ENCODE peak calls at places on chromosomes 12 and 14, in five cellular contexts. X, M, Z, S and N are unnamed samples.
A peak's percentile ranks its signal among the peaks of the same experiment; 100 is the strongest.

GRCh38 chr14:105860615-105861580 is 334.5 kb downstream of the TMEM121 start:
- DNase-seq in X (no peak), M (no peak), Z (no peak), S (peak; percentile 5), N (peak; percentile 35)

GRCh38 chr12:89306827-89307498 is 45.3 kb downstream of the DUSP6 start:
- DNase-seq in X (no peak), M (peak; percentile 80), Z (no peak), S (no peak), N (no peak)

GRCh38 chr14:52748647-52749292 is 18.8 kb downstream of the STYX start:
- DNase-seq in X (no peak), M (no peak), Z (no peak), S (no peak), N (no peak)

GRCh38 chr12:68359669-68360068 is 27.5 kb upstream of the MDM1 start:
- DNase-seq in X (no peak), M (peak; percentile 74), Z (no peak), S (no peak), N (no peak)

GRCh38 chr12:77214136-77214535 is 148.8 kb upstream of the E2F7 start:
- DNase-seq in X (peak; percentile 13), M (no peak), Z (no peak), S (no peak), N (no peak)

GRCh38 chr12:123713398-123714301 is 1.5 kb downstream of the ATP6V0A2 start:
- DNase-seq in X (no peak), M (no peak), Z (no peak), S (no peak), N (peak; percentile 47)

GRCh38 chr12:54723653-54724256 is 75.6 kb upstream of the DCD start:
- DNase-seq in X (no peak), M (peak; percentile 19), Z (peak; percentile 13), S (no peak), N (no peak)

GRCh38 chr12:6465467-6466183 is 4.9 kb downstream of the VAMP1 start:
- DNase-seq in X (peak; percentile 37), M (peak; percentile 58), Z (peak; percentile 54), S (peak; percentile 76), N (no peak)

GRCh38 chr14:102953100-102953499 is 30.6 kb downstream of the AMN start:
- DNase-seq in X (no peak), M (no peak), Z (no peak), S (no peak), N (no peak)

GRCh38 chr14:101077511-101078074 is 174.1 kb upstream of the RTL1 start:
- DNase-seq in X (no peak), M (no peak), Z (no peak), S (no peak), N (no peak)

GRCh38 chr12:25394025-25394424 is 143.3 kb upstream of the KRAS start:
- DNase-seq in X (no peak), M (no peak), Z (no peak), S (no peak), N (no peak)

GRCh38 chr14:100748944-100749343 is 22.3 kb downstream of the DLK1 start:
- DNase-seq in X (no peak), M (no peak), Z (no peak), S (no peak), N (no peak)

GRCh38 chr14:25049559-25050493 is at the start of gene STXBP6:
- DNase-seq in X (no peak), M (peak; percentile 10), Z (no peak), S (peak; percentile 39), N (no peak)

GRCh38 chr12:5796171-5797091 is 148.6 kb downstream of the ANO2 start:
- DNase-seq in X (no peak), M (peak; percentile 9), Z (no peak), S (no peak), N (no peak)

GRCh38 chr12:109611223-109611622 is 37.6 kb downstream of the MVK start:
- DNase-seq in X (no peak), M (no peak), Z (no peak), S (no peak), N (no peak)

GRCh38 chr14:61547186-61548121 is 147.9 kb upstream of the HIF1A start:
- DNase-seq in X (no peak), M (no peak), Z (no peak), S (no peak), N (no peak)

GRCh38 chr12:16175893-16176292 is 101.6 kb downstream of the SLC15A5 start:
- DNase-seq in X (no peak), M (no peak), Z (no peak), S (no peak), N (no peak)

GRCh38 chr12:102912258-102912657 is 4.8 kb downstream of the PAH start:
- DNase-seq in X (no peak), M (no peak), Z (no peak), S (no peak), N (no peak)

GRCh38 chr14:97021571-97022171 is 224.5 kb downstream of the VRK1 start:
- DNase-seq in X (no peak), M (no peak), Z (peak; percentile 18), S (no peak), N (no peak)

GRCh38 chr12:95863337-95863736 is 4.6 kb downstream of the SNRPF start:
- DNase-seq in X (no peak), M (no peak), Z (no peak), S (no peak), N (no peak)

GRCh38 chr14:67166450-67166853 is 22.8 kb upstream of the GARIN2 start:
- DNase-seq in X (peak; percentile 27), M (peak; percentile 1), Z (peak; percentile 24), S (peak; percentile 24), N (no peak)

GRCh38 chr14:65783576-65783975 is 371.0 kb downstream of the FUT8 start:
- DNase-seq in X (no peak), M (no peak), Z (no peak), S (no peak), N (no peak)

GRCh38 chr14:31084385-31084784 is 58.2 kb upstream of the STRN3 start:
- DNase-seq in X (no peak), M (no peak), Z (no peak), S (no peak), N (no peak)

GRCh38 chr14:31080489-31080888 is 54.3 kb upstream of the STRN3 start:
- DNase-seq in X (no peak), M (no peak), Z (no peak), S (no peak), N (no peak)

GRCh38 chr14:31080060-31080459 is 53.9 kb upstream of the STRN3 start:
- DNase-seq in X (peak; percentile 11), M (no peak), Z (no peak), S (no peak), N (no peak)

GRCh38 chr14:31085027-31085426 is 58.8 kb upstream of the STRN3 start:
- DNase-seq in X (no peak), M (no peak), Z (no peak), S (no peak), N (no peak)

DNA sequence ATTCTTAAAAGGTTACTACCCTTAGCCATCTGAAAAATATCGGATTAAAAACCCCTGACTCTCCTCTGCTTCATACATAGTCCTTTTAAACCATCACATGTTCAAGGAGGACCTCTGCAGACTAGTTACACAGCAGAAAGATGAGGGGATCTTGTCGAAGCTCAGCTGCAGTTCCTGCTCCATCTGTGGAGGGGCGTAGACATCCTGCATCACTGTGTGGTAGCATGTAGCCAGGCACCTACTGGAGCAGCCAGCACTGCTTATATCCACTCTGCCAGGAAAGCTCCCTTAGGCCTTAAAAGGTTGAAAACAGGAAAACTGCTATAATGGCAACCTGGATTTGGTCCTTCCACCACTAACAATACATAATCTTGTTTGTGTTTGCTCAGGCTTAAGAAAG is 57.6 kb upstream of the STRN3 start:
- DNase-seq in X (no peak), M (no peak), Z (no peak), S (no peak), N (no peak)
- TF ChIP-seq CTCF in X (no peak), M (no peak), Z (no peak), S (no peak), N (no peak)

DNA sequence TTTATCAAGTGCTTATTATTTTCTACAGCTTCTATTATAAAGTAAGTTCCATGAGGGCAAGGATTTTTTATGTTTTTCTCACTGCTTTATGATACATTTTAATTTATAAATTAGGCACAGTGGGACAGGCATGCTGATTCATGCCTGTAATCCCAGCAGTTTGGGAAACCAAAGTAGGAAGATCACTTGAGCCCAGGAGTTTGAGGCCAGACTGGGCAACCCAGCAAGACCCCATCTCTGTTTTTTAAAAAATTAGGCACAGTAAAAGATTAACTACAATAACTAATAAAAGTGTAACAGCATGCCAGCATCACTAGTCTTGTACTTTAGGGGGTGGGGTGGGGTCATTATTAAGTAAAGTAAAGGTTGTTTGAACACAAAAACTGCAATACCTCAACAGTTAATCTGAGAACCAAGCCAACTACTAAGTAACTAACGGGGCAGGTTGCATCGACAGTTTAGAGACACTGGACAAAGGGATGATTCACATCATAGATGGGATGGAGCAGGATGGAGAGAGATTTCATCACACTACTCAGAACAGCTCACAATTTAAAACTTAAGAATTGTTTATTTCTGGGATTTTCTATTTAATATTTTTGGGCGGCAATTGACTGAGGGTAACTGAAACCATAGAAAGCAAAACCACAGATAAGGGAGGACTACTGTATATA is 119.5 kb downstream of the PLEKHA5 start:
- DNase-seq in X (no peak), M (no peak), Z (no peak), S (no peak), N (no peak)
- TF ChIP-seq CTCF in X (no peak), M (no peak), Z (no peak), S (no peak), N (no peak)

DNA sequence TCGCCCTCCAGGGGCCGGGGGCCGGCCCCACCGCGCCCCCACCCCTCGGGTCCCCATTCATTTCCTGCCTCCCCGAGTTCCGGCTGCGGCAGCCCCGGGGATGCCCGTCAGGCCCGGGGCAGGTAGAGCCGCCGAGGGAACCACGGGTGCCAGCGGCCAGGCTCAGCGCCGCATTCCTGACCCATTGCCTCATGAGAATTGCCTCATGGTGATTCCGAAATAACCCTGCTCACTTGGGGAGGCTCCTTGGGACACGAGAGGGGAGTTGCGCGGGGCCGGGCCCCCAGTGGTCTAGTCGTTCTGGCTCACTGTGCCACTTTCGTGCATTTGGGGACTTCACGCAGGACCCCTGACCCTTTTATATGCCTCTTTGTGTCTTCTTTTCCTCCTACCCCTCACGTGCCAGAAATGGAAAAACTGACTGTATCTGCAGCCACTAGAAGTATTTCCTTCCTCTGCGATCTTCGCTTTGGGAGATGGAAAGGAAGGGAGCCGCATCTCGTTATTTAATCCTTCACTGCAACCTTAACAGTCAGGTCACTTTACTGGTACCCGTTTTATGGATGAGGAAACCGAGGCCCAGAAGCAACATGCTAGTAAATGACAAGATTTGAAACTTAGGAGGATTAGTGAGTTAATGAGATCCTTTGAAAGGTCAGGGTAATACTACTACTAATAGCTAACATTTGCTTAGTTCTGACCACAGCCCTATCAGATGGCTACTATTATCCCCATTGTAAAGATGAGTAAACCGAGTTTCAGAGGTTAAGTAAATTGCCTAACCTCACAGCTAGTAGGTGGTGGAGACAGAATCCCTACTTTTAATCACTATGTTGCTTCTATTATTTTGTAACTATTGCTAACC is 754 bp downstream of the PTPN11 start:
- DNase-seq in X (peak; percentile 50), M (peak; percentile 62), Z (no peak), S (peak; percentile 77), N (no peak)
- TF ChIP-seq CTCF in X (no peak), M (no peak), Z (no peak), S (no peak), N (no peak)

DNA sequence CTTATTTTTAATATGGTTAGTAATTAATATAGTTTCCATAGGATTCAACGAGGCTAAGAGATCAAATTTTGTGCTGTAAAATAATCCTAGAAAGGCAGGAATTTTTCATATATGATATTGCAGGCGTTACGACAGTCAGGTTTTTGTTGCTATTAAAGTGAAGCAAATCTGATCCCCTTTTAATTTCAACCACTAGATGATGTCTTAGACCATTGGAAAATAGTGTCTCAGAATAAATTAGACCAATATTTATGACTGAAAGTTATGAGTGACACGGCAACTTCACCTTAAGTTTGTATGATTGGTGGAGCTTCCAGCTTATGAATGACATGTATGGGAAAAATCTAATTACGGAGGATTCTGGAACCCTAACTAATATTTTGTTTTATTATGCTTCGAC is 2.5 kb downstream of the TPH2 start:
- DNase-seq in X (no peak), M (no peak), Z (no peak), S (no peak), N (no peak)
- TF ChIP-seq CTCF in X (peak; percentile 11), M (no peak), Z (no peak), S (no peak), N (no peak)